ENCODE peak calls at places on chromosomes 13 and 19, in seven cellular contexts. One of them, this sample, is unnamed.

GRCh38 chr13:59680429-59681024 is 483.2 kb downstream of the DIAPH3 start:
- DNase-seq in brain microvascular endothelial cell: no peak
- DNase-seq in OCI-LY7: peak; percentile 39
- DNase-seq in GM23338: peak; percentile 56
- DNase-seq in neural progenitor cell: peak; percentile 35
- DNase-seq in mammary epithelial cell: peak; percentile 15
- DNase-seq in AG04450: no peak
- DNase-seq in this sample: no peak

GRCh38 chr13:42548731-42549554 is 25.0 kb upstream of the TNFSF11 start:
- DNase-seq in brain microvascular endothelial cell: peak; percentile 74
- DNase-seq in OCI-LY7: peak; percentile 6
- DNase-seq in GM23338: no peak
- DNase-seq in neural progenitor cell: no peak
- DNase-seq in mammary epithelial cell: no peak
- DNase-seq in AG04450: no peak
- DNase-seq in this sample: no peak

GRCh38 chr19:2274937-2275535 is 6.9 kb downstream of the PEAK3 start:
- DNase-seq in brain microvascular endothelial cell: peak; percentile 70
- DNase-seq in OCI-LY7: peak; percentile 62
- DNase-seq in GM23338: peak; percentile 87
- DNase-seq in neural progenitor cell: peak; percentile 85
- DNase-seq in mammary epithelial cell: peak; percentile 44
- DNase-seq in AG04450: no peak
- DNase-seq in this sample: peak; percentile 68

GRCh38 chr13:101556676-101557121 is 104.2 kb downstream of the ITGBL1 start:
- DNase-seq in brain microvascular endothelial cell: no peak
- DNase-seq in OCI-LY7: no peak
- DNase-seq in GM23338: no peak
- DNase-seq in neural progenitor cell: no peak
- DNase-seq in mammary epithelial cell: no peak
- DNase-seq in AG04450: no peak
- DNase-seq in this sample: no peak

GRCh38 chr19:1437609-1438008 is 587 bp upstream of the RPS15 start:
- DNase-seq in brain microvascular endothelial cell: no peak
- DNase-seq in OCI-LY7: no peak
- DNase-seq in GM23338: no peak
- DNase-seq in neural progenitor cell: no peak
- DNase-seq in mammary epithelial cell: no peak
- DNase-seq in AG04450: no peak
- DNase-seq in this sample: no peak

GRCh38 chr13:112143753-112144615 is 77.0 kb downstream of the SOX1 start:
- DNase-seq in brain microvascular endothelial cell: no peak
- DNase-seq in OCI-LY7: no peak
- DNase-seq in GM23338: no peak
- DNase-seq in neural progenitor cell: no peak
- DNase-seq in mammary epithelial cell: no peak
- DNase-seq in AG04450: no peak
- DNase-seq in this sample: no peak

GRCh38 chr19:55980415-55980814 is 6.2 kb upstream of the NLRP5 start:
- DNase-seq in brain microvascular endothelial cell: no peak
- DNase-seq in OCI-LY7: no peak
- DNase-seq in GM23338: no peak
- DNase-seq in neural progenitor cell: no peak
- DNase-seq in mammary epithelial cell: no peak
- DNase-seq in AG04450: no peak
- DNase-seq in this sample: no peak

GRCh38 chr13:106503272-106503671 is 32.2 kb downstream of the EFNB2 start:
- DNase-seq in brain microvascular endothelial cell: no peak
- DNase-seq in OCI-LY7: no peak
- DNase-seq in GM23338: no peak
- DNase-seq in neural progenitor cell: no peak
- DNase-seq in mammary epithelial cell: no peak
- DNase-seq in AG04450: no peak
- DNase-seq in this sample: no peak

GRCh38 chr13:49256841-49257240 is 9.1 kb downstream of the CDADC1 start:
- DNase-seq in brain microvascular endothelial cell: no peak
- DNase-seq in OCI-LY7: no peak
- DNase-seq in GM23338: no peak
- DNase-seq in neural progenitor cell: no peak
- DNase-seq in mammary epithelial cell: no peak
- DNase-seq in AG04450: no peak
- DNase-seq in this sample: no peak

GRCh38 chr13:111112196-111112595 is 2.9 kb upstream of the ARHGEF7 start:
- DNase-seq in brain microvascular endothelial cell: no peak
- DNase-seq in OCI-LY7: no peak
- DNase-seq in GM23338: no peak
- DNase-seq in neural progenitor cell: no peak
- DNase-seq in mammary epithelial cell: no peak
- DNase-seq in AG04450: no peak
- DNase-seq in this sample: no peak

GRCh38 chr13:112159575-112160547 is 92.9 kb downstream of the SOX1 start:
- DNase-seq in brain microvascular endothelial cell: no peak
- DNase-seq in OCI-LY7: no peak
- DNase-seq in GM23338: peak; percentile 42
- DNase-seq in neural progenitor cell: no peak
- DNase-seq in mammary epithelial cell: no peak
- DNase-seq in AG04450: no peak
- DNase-seq in this sample: no peak

GRCh38 chr13:112106467-112107141 is 39.7 kb downstream of the SOX1 start:
- DNase-seq in brain microvascular endothelial cell: no peak
- DNase-seq in OCI-LY7: no peak
- DNase-seq in GM23338: peak; percentile 68
- DNase-seq in neural progenitor cell: peak; percentile 88
- DNase-seq in mammary epithelial cell: no peak
- DNase-seq in AG04450: no peak
- DNase-seq in this sample: no peak

GRCh38 chr13:39493966-39494365 is 109.0 kb downstream of the LHFPL6 start:
- DNase-seq in brain microvascular endothelial cell: no peak
- DNase-seq in OCI-LY7: no peak
- DNase-seq in GM23338: peak; percentile 64
- DNase-seq in neural progenitor cell: peak; percentile 31
- DNase-seq in mammary epithelial cell: no peak
- DNase-seq in AG04450: no peak
- DNase-seq in this sample: no peak

GRCh38 chr19:543912-544608 is at the start of gene GZMM:
- DNase-seq in brain microvascular endothelial cell: no peak
- DNase-seq in OCI-LY7: no peak
- DNase-seq in GM23338: no peak
- DNase-seq in neural progenitor cell: no peak
- DNase-seq in mammary epithelial cell: no peak
- DNase-seq in AG04450: no peak
- DNase-seq in this sample: no peak

GRCh38 chr19:1668339-1669123 is 16.1 kb upstream of the TCF3 start:
- DNase-seq in brain microvascular endothelial cell: no peak
- DNase-seq in OCI-LY7: no peak
- DNase-seq in GM23338: peak; percentile 64
- DNase-seq in neural progenitor cell: peak; percentile 54
- DNase-seq in mammary epithelial cell: no peak
- DNase-seq in AG04450: no peak
- DNase-seq in this sample: no peak

GRCh38 chr19:15922021-15922420 is 12.3 kb downstream of the CYP4F11 start:
- DNase-seq in brain microvascular endothelial cell: no peak
- DNase-seq in OCI-LY7: no peak
- DNase-seq in GM23338: no peak
- DNase-seq in neural progenitor cell: no peak
- DNase-seq in mammary epithelial cell: no peak
- DNase-seq in AG04450: no peak
- DNase-seq in this sample: no peak

GRCh38 chr19:10505583-10506229 is 2.5 kb upstream of the KEAP1 start:
- DNase-seq in brain microvascular endothelial cell: peak; percentile 56
- DNase-seq in OCI-LY7: peak; percentile 81
- DNase-seq in GM23338: peak; percentile 94
- DNase-seq in neural progenitor cell: peak; percentile 83
- DNase-seq in mammary epithelial cell: peak; percentile 52
- DNase-seq in AG04450: no peak
- DNase-seq in this sample: peak; percentile 80

GRCh38 chr19:46755077-46755852 is 9.0 kb upstream of the STRN4 start:
- DNase-seq in brain microvascular endothelial cell: no peak
- DNase-seq in OCI-LY7: no peak
- DNase-seq in GM23338: no peak
- DNase-seq in neural progenitor cell: no peak
- DNase-seq in mammary epithelial cell: no peak
- DNase-seq in AG04450: peak; percentile 24
- DNase-seq in this sample: no peak

GRCh38 chr13:47110141-47110540 is 213.3 kb upstream of the HTR2A start:
- DNase-seq in brain microvascular endothelial cell: no peak
- DNase-seq in OCI-LY7: no peak
- DNase-seq in GM23338: no peak
- DNase-seq in neural progenitor cell: peak; percentile 17
- DNase-seq in mammary epithelial cell: no peak
- DNase-seq in AG04450: no peak
- DNase-seq in this sample: no peak

GRCh38 chr13:33284916-33285315 is 639 bp downstream of the STARD13 start:
- DNase-seq in brain microvascular endothelial cell: peak; percentile 27
- DNase-seq in OCI-LY7: no peak
- DNase-seq in GM23338: no peak
- DNase-seq in neural progenitor cell: no peak
- DNase-seq in mammary epithelial cell: peak; percentile 44
- DNase-seq in AG04450: no peak
- DNase-seq in this sample: no peak

GRCh38 chr13:91017031-91017668 is 330.3 kb upstream of the MIR17HG start:
- DNase-seq in brain microvascular endothelial cell: peak; percentile 23
- DNase-seq in OCI-LY7: peak; percentile 88
- DNase-seq in GM23338: peak; percentile 64
- DNase-seq in neural progenitor cell: peak; percentile 66
- DNase-seq in mammary epithelial cell: peak; percentile 42
- DNase-seq in AG04450: no peak
- DNase-seq in this sample: no peak

GRCh38 chr19:31127132-31127967 is 221.9 kb downstream of the TSHZ3 start:
- DNase-seq in brain microvascular endothelial cell: peak; percentile 97
- DNase-seq in OCI-LY7: no peak
- DNase-seq in GM23338: no peak
- DNase-seq in neural progenitor cell: no peak
- DNase-seq in mammary epithelial cell: peak; percentile 23
- DNase-seq in AG04450: peak; percentile 94
- DNase-seq in this sample: no peak
- H3K27ac ChIP-seq in brain microvascular endothelial cell: peak overlapping the region; percentile 99
- H3K27ac ChIP-seq in OCI-LY7: no peak overlapping the region
- H3K27ac ChIP-seq in GM23338: no peak overlapping the region
- H3K27ac ChIP-seq in neural progenitor cell: no peak overlapping the region
- H3K27ac ChIP-seq in mammary epithelial cell: no peak overlapping the region
- H3K27ac ChIP-seq in AG04450: peak overlapping the region; percentile 98
- H3K27ac ChIP-seq in this sample: no peak overlapping the region

GRCh38 chr19:19597809-19598306 is 20.6 kb downstream of the PBX4 start:
- DNase-seq in brain microvascular endothelial cell: no peak
- DNase-seq in OCI-LY7: no peak
- DNase-seq in GM23338: no peak
- DNase-seq in neural progenitor cell: no peak
- DNase-seq in mammary epithelial cell: no peak
- DNase-seq in AG04450: no peak
- DNase-seq in this sample: no peak
- H3K27ac ChIP-seq in brain microvascular endothelial cell: no peak overlapping the region
- H3K27ac ChIP-seq in OCI-LY7: no peak overlapping the region
- H3K27ac ChIP-seq in GM23338: no peak overlapping the region
- H3K27ac ChIP-seq in neural progenitor cell: no peak overlapping the region
- H3K27ac ChIP-seq in mammary epithelial cell: no peak overlapping the region
- H3K27ac ChIP-seq in AG04450: no peak overlapping the region
- H3K27ac ChIP-seq in this sample: no peak overlapping the region

DNA sequence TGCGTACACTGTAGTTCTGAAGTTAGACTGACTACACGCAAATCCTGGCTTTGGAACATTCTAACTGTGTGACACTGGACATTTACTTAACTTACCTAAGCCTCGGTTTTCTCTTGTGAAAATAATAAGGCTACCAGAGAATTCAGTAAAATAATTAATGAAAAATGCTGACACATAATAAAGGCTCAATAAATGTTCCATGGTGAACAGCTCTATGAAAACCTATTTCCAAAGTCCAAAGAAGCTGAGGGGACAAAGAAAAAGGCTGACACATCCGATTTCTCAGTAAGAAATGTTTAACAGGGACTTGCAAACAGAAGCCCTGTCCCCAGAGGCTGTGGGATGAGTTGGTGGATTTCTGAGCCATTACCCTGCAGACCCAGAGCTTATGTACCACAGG is 139.7 kb upstream of the GJB6 start:
- DNase-seq in brain microvascular endothelial cell: no peak
- DNase-seq in OCI-LY7: no peak
- DNase-seq in GM23338: no peak
- DNase-seq in neural progenitor cell: no peak
- DNase-seq in mammary epithelial cell: no peak
- DNase-seq in AG04450: no peak
- DNase-seq in this sample: no peak
- H3K27ac ChIP-seq in brain microvascular endothelial cell: no peak overlapping the region
- H3K27ac ChIP-seq in OCI-LY7: no peak overlapping the region
- H3K27ac ChIP-seq in GM23338: no peak overlapping the region
- H3K27ac ChIP-seq in neural progenitor cell: no peak overlapping the region
- H3K27ac ChIP-seq in mammary epithelial cell: no peak overlapping the region
- H3K27ac ChIP-seq in AG04450: no peak overlapping the region
- H3K27ac ChIP-seq in this sample: no peak overlapping the region

GRCh38 chr13:23622991-23623390 is 52.8 kb downstream of the TNFRSF19 start:
- DNase-seq in brain microvascular endothelial cell: no peak
- DNase-seq in OCI-LY7: no peak
- DNase-seq in GM23338: no peak
- DNase-seq in neural progenitor cell: no peak
- DNase-seq in mammary epithelial cell: peak; percentile 30
- DNase-seq in AG04450: no peak
- DNase-seq in this sample: no peak

GRCh38 chr13:23620211-23620610 is 50.0 kb downstream of the TNFRSF19 start:
- DNase-seq in brain microvascular endothelial cell: no peak
- DNase-seq in OCI-LY7: no peak
- DNase-seq in GM23338: no peak
- DNase-seq in neural progenitor cell: no peak
- DNase-seq in mammary epithelial cell: no peak
- DNase-seq in AG04450: no peak
- DNase-seq in this sample: no peak

GRCh38 chr13:23621316-23621645 is 51.1 kb downstream of the TNFRSF19 start:
- DNase-seq in brain microvascular endothelial cell: peak; percentile 94
- DNase-seq in OCI-LY7: no peak
- DNase-seq in GM23338: no peak
- DNase-seq in neural progenitor cell: no peak
- DNase-seq in mammary epithelial cell: peak; percentile 97
- DNase-seq in AG04450: peak; percentile 55
- DNase-seq in this sample: no peak

GRCh38 chr13:23619073-23619855 is 49.1 kb downstream of the TNFRSF19 start:
- DNase-seq in brain microvascular endothelial cell: no peak
- DNase-seq in OCI-LY7: no peak
- DNase-seq in GM23338: no peak
- DNase-seq in neural progenitor cell: no peak
- DNase-seq in mammary epithelial cell: peak; percentile 42
- DNase-seq in AG04450: no peak
- DNase-seq in this sample: no peak

GRCh38 chr13:23620613-23621315 is 50.6 kb downstream of the TNFRSF19 start:
- DNase-seq in brain microvascular endothelial cell: no peak
- DNase-seq in OCI-LY7: no peak
- DNase-seq in GM23338: no peak
- DNase-seq in neural progenitor cell: no peak
- DNase-seq in mammary epithelial cell: peak; percentile 16
- DNase-seq in AG04450: no peak
- DNase-seq in this sample: no peak
- H3K27ac ChIP-seq in brain microvascular endothelial cell: peak overlapping the region; percentile 50
- H3K27ac ChIP-seq in OCI-LY7: no peak overlapping the region
- H3K27ac ChIP-seq in GM23338: no peak overlapping the region
- H3K27ac ChIP-seq in neural progenitor cell: no peak overlapping the region
- H3K27ac ChIP-seq in mammary epithelial cell: peak overlapping the region; percentile 28
- H3K27ac ChIP-seq in AG04450: peak overlapping the region; percentile 55
- H3K27ac ChIP-seq in this sample: peak overlapping the region; percentile 38

DNA sequence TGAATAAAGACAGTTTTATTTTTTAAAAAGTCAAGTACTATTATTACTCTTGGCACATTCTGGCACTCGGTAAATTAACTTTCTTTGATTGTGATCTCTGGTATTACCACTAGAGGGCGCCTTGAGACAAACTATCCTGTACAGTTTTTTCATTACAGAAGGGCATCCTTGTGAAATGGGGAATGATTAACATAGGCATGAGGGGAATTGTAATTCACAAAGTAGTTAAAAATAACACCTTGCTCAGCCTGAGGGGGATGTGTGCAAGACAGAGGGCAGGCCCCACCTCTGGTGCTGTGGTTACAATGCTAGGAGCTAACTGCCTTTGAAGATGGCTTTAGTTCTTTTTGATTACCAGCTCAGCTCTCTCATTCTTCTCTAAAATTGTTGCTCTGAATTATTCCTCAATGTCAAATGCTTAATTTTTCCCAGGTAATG is 24.2 kb upstream of the C1QTNF9B start:
- DNase-seq in brain microvascular endothelial cell: peak; percentile 49
- DNase-seq in OCI-LY7: peak; percentile 5
- DNase-seq in GM23338: peak; percentile 90
- DNase-seq in neural progenitor cell: peak; percentile 58
- DNase-seq in mammary epithelial cell: peak; percentile 55
- DNase-seq in AG04450: peak; percentile 6
- DNase-seq in this sample: no peak
- H3K27ac ChIP-seq in brain microvascular endothelial cell: no peak overlapping the region
- H3K27ac ChIP-seq in OCI-LY7: no peak overlapping the region
- H3K27ac ChIP-seq in GM23338: peak overlapping the region; percentile 70
- H3K27ac ChIP-seq in neural progenitor cell: no peak overlapping the region
- H3K27ac ChIP-seq in mammary epithelial cell: no peak overlapping the region
- H3K27ac ChIP-seq in AG04450: no peak overlapping the region
- H3K27ac ChIP-seq in this sample: no peak overlapping the region

This sample was measured in lung.